ENCODE peak calls at places on chromosomes 11 and 22, in seven cellular contexts. V is Peyer's patch, R is right lobe of liver, N is foreskin keratinocyte, O is gastrocnemius medialis, W is A549, H is neural progenitor cell. J is an unnamed sample.

GRCh38 chr11:124638500-124638899 is 15.8 kb downstream of the TBRG1 start:
- DNase-seq in V (no peak), R (no peak), N (no peak), O (no peak), W (no peak), H (no peak), J (no peak)

GRCh38 chr11:108224908-108225786 is 2.3 kb downstream of the ATM start:
- DNase-seq in V (no peak), R (no peak), N (no peak), O (no peak), W (no peak), H (no peak), J (no peak)

GRCh38 chr11:9752091-9752490 is 88.2 kb downstream of the SWAP70 start:
- DNase-seq in V (no peak), R (no peak), N (peak; percentile 30), O (no peak), W (no peak), H (no peak), J (no peak)

GRCh38 chr22:42214625-42215415 is 55.6 kb downstream of the TCF20 start:
- DNase-seq in V (no peak), R (no peak), N (no peak), O (no peak), W (no peak), H (peak; percentile 71), J (no peak)

GRCh38 chr11:13721760-13722159 is 53.3 kb downstream of the FAR1 start:
- DNase-seq in V (no peak), R (no peak), N (peak; percentile 2), O (no peak), W (no peak), H (no peak), J (no peak)

GRCh38 chr22:39991164-39991860 is 3.4 kb upstream of the FAM83F start:
- DNase-seq in V (no peak), R (no peak), N (no peak), O (no peak), W (peak; percentile 14), H (no peak), J (no peak)

GRCh38 chr11:129035254-129035653 is 92.6 kb upstream of the TP53AIP1 start:
- DNase-seq in V (no peak), R (no peak), N (no peak), O (no peak), W (no peak), H (no peak), J (no peak)

GRCh38 chr22:47452184-47452583 is 689.7 kb downstream of the TBC1D22A start:
- DNase-seq in V (no peak), R (no peak), N (no peak), O (no peak), W (peak; percentile 38), H (no peak), J (no peak)

GRCh38 chr11:1238767-1239595 is 16.1 kb downstream of the MUC5B start:
- DNase-seq in V (peak; percentile 83), R (peak; percentile 80), N (no peak), O (no peak), W (no peak), H (peak; percentile 86), J (no peak)

GRCh38 chr11:132992838-132993680 is 539.2 kb downstream of the OPCML start:
- DNase-seq in V (no peak), R (no peak), N (no peak), O (no peak), W (no peak), H (peak; percentile 73), J (no peak)

GRCh38 chr11:12271241-12271640 is 106.1 kb upstream of the PARVA start:
- DNase-seq in V (peak; percentile 26), R (no peak), N (no peak), O (no peak), W (no peak), H (no peak), J (no peak)

GRCh38 chr11:83681944-83682644 is 395.9 kb upstream of the CCDC90B start:
- DNase-seq in V (no peak), R (no peak), N (no peak), O (no peak), W (no peak), H (no peak), J (no peak)

DNA sequence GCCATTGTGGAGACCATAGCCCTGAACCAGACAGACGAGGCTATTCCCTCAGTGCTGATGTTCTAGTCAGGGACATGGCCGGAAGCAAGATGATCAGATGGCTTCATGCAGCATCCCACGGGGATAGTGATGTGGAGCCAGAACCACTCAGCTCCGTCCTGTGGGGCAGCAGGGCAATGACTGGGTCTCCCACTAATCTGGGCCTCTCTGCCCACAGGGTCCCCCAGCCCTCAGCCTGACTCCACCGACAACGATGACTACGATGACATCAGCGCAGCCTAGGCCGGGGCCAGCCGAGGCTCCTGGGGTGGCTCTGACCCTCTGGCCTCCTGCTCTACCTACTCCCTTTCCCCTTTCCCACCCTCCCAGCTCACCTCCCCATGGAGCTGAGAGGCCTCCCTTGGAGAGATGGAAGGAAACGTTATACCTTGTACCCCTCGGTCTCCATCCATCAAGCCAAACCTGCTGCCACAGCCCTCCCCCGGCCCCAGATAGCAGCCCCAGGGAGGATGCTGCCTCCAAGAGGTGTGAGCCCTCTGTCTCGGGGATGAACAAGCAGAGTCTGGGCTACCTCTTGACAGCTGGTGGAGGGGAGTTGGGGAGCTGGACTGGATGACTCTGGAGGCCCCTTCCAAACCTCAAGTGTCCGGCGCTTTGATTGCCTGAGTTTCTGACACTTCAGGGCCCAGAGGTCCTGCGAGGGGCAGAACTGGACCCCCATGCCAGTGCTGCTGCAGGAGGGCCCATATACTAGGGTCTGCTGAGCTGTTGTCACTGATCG is 47.7 kb downstream of the CD6 start:
- DNase-seq in V (peak; percentile 26), R (no peak), N (no peak), O (no peak), W (no peak), H (no peak), J (no peak)
- TF ChIP-seq CTCF in V (no peak), R (no peak), N (no peak), O (no peak), W (no peak), H (no peak), J (no peak)

GRCh38 chr11:87878373-87878779 is 296.9 kb downstream of the RAB38 start:
- DNase-seq in V (no peak), R (no peak), N (peak; percentile 28), O (no peak), W (peak; percentile 42), H (peak; percentile 50), J (no peak)
- TF ChIP-seq CTCF in V (no peak), R (peak; percentile 50), N (peak; percentile 72), O (no peak), W (peak; percentile 49), H (peak; percentile 69), J (no peak)

GRCh38 chr11:72787262-72788104 is 6.4 kb downstream of the STARD10 start:
- DNase-seq in V (peak; percentile 77), R (peak; percentile 95), N (no peak), O (no peak), W (no peak), H (peak; percentile 70), J (no peak)
- TF ChIP-seq CTCF in V (no peak), R (peak; percentile 65), N (no peak), O (no peak), W (no peak), H (peak; percentile 42), J (no peak)

DNA sequence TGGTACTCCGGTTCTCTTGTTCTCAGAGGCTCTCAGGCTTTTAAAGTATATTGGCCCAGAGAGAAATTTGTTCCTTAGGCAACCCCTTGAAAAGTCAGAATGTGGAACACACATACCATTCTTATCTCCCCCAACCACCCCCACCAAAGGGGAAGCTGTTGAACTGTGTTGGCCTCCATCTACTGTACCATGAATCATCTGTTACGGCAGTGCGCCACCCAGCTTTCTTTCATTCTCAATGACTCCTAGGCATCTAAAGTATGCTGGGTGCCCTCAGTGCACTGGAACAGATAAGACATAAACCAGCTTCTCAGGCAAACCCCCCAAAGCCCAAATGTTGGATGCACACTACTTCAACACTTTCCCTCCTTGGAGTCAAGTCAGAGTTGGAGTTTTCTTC is 696.2 kb upstream of the TENM4 start:
- DNase-seq in V (no peak), R (no peak), N (no peak), O (no peak), W (no peak), H (no peak), J (no peak)
- TF ChIP-seq CTCF in V (no peak), R (no peak), N (peak; percentile 15), O (no peak), W (no peak), H (no peak), J (no peak)

GRCh38 chr22:26131755-26132154 is 37.5 kb upstream of the SEZ6L start:
- DNase-seq in V (no peak), R (no peak), N (no peak), O (no peak), W (no peak), H (no peak), J (no peak)

GRCh38 chr22:26139320-26139719 is 29.9 kb upstream of the SEZ6L start:
- DNase-seq in V (no peak), R (no peak), N (no peak), O (no peak), W (no peak), H (no peak), J (no peak)

DNA sequence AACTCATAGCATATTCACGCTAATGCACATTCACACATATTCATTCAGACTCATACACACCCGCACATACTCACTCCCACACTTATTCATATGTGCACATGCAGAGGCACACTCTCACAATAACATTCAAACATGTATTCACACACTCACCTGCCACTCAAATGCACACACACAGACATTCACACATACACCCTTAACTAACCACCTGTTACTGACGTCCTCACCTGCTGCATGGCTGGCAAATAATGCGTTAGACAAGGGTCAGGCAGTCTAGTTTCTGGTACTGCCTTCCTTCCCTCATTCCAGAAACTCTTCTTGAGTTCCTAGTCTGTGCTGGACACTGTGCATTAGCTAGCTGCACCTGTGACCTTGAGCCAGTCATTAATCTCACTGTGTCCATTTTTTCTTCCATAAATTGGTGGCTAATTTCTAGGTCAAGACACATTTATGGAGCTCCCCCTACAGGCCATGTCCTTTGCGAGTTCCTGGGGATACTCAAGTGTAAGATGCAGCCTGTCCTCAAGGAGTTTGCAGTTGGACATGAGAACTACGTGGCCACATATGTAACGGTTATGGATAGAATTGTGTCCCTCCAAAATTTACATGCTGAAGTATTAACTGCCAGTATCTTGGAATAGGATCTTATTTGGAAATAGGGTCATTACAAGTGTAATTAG is 34.5 kb upstream of the SEZ6L start:
- DNase-seq in V (no peak), R (no peak), N (no peak), O (no peak), W (peak; percentile 6), H (no peak), J (no peak)
- TF ChIP-seq CTCF in V (no peak), R (no peak), N (peak; percentile 28), O (no peak), W (no peak), H (peak; percentile 50), J (no peak)

DNA sequence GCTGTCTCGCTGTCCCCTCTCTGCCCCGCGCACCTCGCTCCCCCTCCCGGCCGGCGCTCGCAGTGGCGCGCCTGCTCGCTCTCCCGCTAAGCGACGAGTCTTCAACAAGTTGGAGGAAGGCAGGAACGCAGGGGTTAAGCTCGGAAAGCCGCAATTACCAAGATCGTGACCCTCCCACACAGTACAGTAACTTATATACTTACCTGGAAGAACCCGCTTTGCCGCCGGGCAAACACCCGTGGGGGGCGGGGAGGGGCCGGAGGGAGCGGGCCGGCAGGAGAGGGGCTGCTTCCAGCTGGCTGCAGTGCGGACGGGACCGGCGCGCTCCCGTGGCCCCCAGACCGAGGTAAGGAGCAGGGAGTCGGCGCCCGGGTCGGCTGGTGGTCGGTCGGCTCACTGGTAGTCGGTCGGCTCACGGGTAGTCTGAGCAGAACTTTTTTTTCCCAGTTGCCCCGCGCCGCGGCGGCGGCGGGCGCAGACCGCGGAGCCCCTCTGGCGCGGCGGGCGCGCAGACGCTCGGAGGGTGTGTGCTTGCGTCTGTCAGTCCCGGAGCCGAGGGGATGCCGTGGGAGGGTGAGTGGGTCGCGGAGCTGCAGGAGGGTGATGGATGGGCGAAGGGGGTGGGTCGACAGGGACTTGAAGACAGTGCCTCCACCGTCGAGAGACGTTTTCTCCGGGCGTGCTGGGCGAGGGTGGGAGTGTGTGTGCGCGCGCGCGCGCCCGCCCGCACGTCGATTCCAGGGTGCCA is 101.2 kb upstream of the HSD17B12 start:
- DNase-seq in V (no peak), R (no peak), N (peak; percentile 35), O (no peak), W (peak; percentile 67), H (peak; percentile 79), J (no peak)
- TF ChIP-seq CTCF in V (no peak), R (no peak), N (peak; percentile 48), O (peak; percentile 29), W (peak; percentile 14), H (peak; percentile 52), J (no peak)

J was measured in ascending aorta.